ENCODE peak calls at places on chromosome 17, in eight cellular contexts. T, N, X, B, O, K, U and F are unnamed samples. For H3K36me3, the result is how much of the 10 kb centered on the place peaks cover.

GRCh38 chr17:48100160-48100559 is 1.1 kb downstream of the CBX1 start:
- DNase-seq in X (peak), K (no peak), U (peak), T (peak), O (no peak), B (peak), N (no peak), F (peak)

GRCh38 chr17:39823407-39824054 is 40.6 kb downstream of the IKZF3 start:
- DNase-seq in O (no peak), T (no peak), N (no peak), U (no peak), B (no peak), K (no peak), X (no peak), F (no peak)

GRCh38 chr17:17236295-17237025 is 508 bp downstream of the FLCN start:
- DNase-seq in U (peak), T (peak), K (peak), B (peak), O (no peak), X (peak), N (no peak), F (peak)

GRCh38 chr17:68592004-68592403 is 9.2 kb downstream of the FAM20A start:
- DNase-seq in B (no peak), U (no peak), K (no peak), X (no peak), N (no peak), O (no peak), T (no peak), F (no peak)

GRCh38 chr17:43399839-43400328 is 1.1 kb downstream of the ARL4D start:
- DNase-seq in U (no peak), O (no peak), T (no peak), X (no peak), K (no peak), B (no peak), N (no peak), F (no peak)

GRCh38 chr17:19304209-19304608 is 58.3 kb downstream of the B9D1 start:
- DNase-seq in X (no peak), N (peak), B (peak), K (peak), T (peak), U (peak), O (peak), F (peak)

GRCh38 chr17:17041571-17042380 is 481 bp upstream of the MPRIP start:
- DNase-seq in X (peak), B (peak), O (peak), N (peak), K (peak), T (peak), U (peak), F (peak)

GRCh38 chr17:43701318-43701743 is 39.6 kb upstream of the MEOX1 start:
- DNase-seq in X (peak), K (peak), O (no peak), T (peak), U (peak), N (peak), B (peak), F (peak)

GRCh38 chr17:78999056-78999768 is 10.4 kb downstream of the CANT1 start:
- DNase-seq in T (no peak), U (no peak), B (no peak), X (no peak), N (no peak), K (no peak), O (no peak), F (no peak)

GRCh38 chr17:45792995-45793755 is 9.1 kb downstream of the CRHR1 start:
- DNase-seq in U (no peak), N (no peak), O (no peak), B (no peak), T (no peak), X (no peak), K (no peak), F (no peak)

GRCh38 chr17:48998557-48999440 is 1.6 kb downstream of the IGF2BP1 start:
- DNase-seq in N (no peak), O (no peak), U (peak), K (no peak), B (peak), X (no peak), T (peak), F (no peak)

GRCh38 chr17:5362162-5362811 is 57.2 kb downstream of the NUP88 start:
- DNase-seq in U (no peak), B (no peak), T (no peak), N (no peak), K (no peak), O (no peak), X (no peak), F (no peak)

GRCh38 chr17:41835800-41836549 is at the start of gene NT5C3B:
- DNase-seq in T (no peak), O (peak), U (peak), B (peak), X (peak), K (peak), N (peak), F (no peak)

GRCh38 chr17:13587487-13588338 is 14.0 kb downstream of the HS3ST3A1 start:
- DNase-seq in K (no peak), U (no peak), T (peak), O (no peak), X (no peak), N (no peak), B (peak), F (peak)

GRCh38 chr17:21239680-21240374 is 13.4 kb downstream of the NATD1 start:
- DNase-seq in T (peak), X (no peak), U (peak), O (no peak), N (no peak), K (no peak), B (peak), F (peak)

GRCh38 chr17:38619451-38619795 is 13.7 kb upstream of the SRCIN1 start:
- DNase-seq in U (no peak), K (no peak), B (no peak), X (no peak), T (no peak), N (no peak), O (no peak), F (no peak)

GRCh38 chr17:27351741-27352140 is 57.8 kb downstream of the WSB1 start:
- DNase-seq in O (no peak), T (peak), X (no peak), U (no peak), B (no peak), N (no peak), K (no peak), F (peak)

GRCh38 chr17:42918902-42919521 is 18.4 kb downstream of the G6PC1 start:
- DNase-seq in B (no peak), U (no peak), T (no peak), N (no peak), K (no peak), O (no peak), X (no peak), F (no peak)

GRCh38 chr17:60059082-60059481 is 19.6 kb downstream of the HEATR6 start:
- DNase-seq in N (no peak), T (no peak), K (no peak), U (no peak), O (no peak), X (no peak), B (no peak), F (no peak)

GRCh38 chr17:48002208-48002919 is 31.5 kb downstream of the CDK5RAP3 start:
- DNase-seq in U (peak), O (no peak), T (peak), B (peak), K (no peak), N (no peak), X (peak), F (peak)

GRCh38 chr17:49971848-49972485 is 3.0 kb downstream of the DLX4 start:
- DNase-seq in O (no peak), K (no peak), U (no peak), X (no peak), B (peak), N (peak), T (no peak), F (no peak)

GRCh38 chr17:44587339-44587738 is 30.1 kb downstream of the FZD2 start:
- DNase-seq in N (peak), T (peak), X (peak), B (peak), U (peak), K (no peak), O (peak), F (peak)

GRCh38 chr17:50681260-50682200 is 26.2 kb downstream of the ANKRD40 start:
- DNase-seq in X (no peak), B (peak), U (peak), T (peak), O (peak), K (no peak), N (no peak), F (peak)

GRCh38 chr17:74241434-74241833 is 28.1 kb downstream of the TTYH2 start:
- DNase-seq in B (peak), K (no peak), U (no peak), T (no peak), N (peak), O (peak), X (no peak), F (no peak)

GRCh38 chr17:28174352-28175046 is 132.0 kb downstream of the NLK start:
- DNase-seq in N (no peak), U (peak), O (no peak), K (no peak), X (peak), T (no peak), B (no peak), F (no peak)

GRCh38 chr17:73179878-73180277 is 13.0 kb upstream of the COG1 start:
- DNase-seq in T (no peak), K (no peak), X (no peak), B (no peak), O (no peak), U (no peak), N (no peak), F (no peak)

GRCh38 chr17:42270175-42270545 is 6.0 kb downstream of the STAT5B start:
- DNase-seq in T (no peak), X (no peak), K (no peak), B (no peak), N (no peak), U (peak), O (no peak), F (no peak)

GRCh38 chr17:82332669-82333278 is 792 bp downstream of the SECTM1 start:
- DNase-seq in X (peak), O (no peak), U (peak), T (peak), B (peak), N (peak), K (no peak), F (peak)

DNA sequence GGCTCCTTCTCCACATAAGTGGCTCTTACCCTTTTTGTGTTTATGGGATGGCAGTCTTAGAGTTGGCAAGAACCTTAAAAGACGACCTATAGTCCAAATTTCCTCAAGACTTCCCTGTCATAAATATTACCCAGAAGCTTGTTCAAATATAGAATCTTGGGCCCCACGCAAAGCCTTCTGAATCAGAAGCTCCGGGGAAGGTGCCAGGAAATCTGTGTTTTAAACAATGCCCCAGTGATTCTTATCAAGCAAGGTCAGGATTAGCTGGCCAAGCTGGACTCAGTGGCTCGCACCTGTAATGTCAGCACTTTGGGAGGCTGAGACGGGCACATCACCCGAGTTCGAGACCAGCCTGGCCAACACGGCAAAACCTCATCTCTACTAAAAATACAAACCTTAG is 85.7 kb downstream of the TIMM22 start:
- DNase-seq in B (peak), N (no peak), K (no peak), X (no peak), T (peak), O (no peak), U (no peak), F (peak)
- H3K36me3 ChIP-seq in B (under half), N (half or more), K (under half), X (under half), T (under half), O (under half), U (half or more), F (under half)

DNA sequence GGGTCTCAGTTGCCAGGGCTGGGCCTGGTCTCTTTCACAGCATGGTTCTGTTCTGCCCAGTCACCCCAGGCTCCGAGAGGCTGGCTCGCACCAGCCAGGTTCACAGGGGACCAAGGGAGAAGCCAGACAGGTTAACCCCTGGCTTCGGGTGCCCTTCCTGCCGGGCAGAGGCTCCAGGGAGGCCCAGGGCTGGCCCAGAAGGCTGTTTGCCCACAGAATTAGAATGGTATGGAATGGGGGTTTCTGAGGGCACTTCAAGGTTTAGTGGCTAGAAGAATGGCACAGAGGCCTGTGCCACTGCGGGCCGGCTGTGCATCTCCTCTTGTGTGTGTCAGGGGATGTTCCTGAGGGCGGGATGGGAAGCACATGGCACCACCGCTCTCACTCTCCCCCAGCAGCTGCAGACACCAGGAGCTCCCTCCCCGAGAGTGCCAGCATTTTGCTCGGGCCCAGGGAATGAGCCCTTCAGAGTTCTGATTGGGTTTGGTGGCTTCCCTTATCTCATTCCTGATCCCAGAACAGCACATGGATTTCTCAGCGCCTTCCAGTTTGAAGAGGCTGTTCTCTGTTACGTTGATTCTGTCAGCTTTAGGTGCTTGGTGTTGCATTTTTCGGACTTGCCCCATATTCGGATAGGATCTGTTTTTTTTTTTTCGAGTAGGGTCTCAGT is 23.7 kb downstream of the UNC13D start:
- DNase-seq in U (no peak), N (no peak), B (no peak), X (no peak), K (no peak), O (no peak), T (no peak), F (no peak)
- H3K36me3 ChIP-seq in U (half or more), N (half or more), B (under half), X (under half), K (under half), O (under half), T (half or more), F (under half)

DNA sequence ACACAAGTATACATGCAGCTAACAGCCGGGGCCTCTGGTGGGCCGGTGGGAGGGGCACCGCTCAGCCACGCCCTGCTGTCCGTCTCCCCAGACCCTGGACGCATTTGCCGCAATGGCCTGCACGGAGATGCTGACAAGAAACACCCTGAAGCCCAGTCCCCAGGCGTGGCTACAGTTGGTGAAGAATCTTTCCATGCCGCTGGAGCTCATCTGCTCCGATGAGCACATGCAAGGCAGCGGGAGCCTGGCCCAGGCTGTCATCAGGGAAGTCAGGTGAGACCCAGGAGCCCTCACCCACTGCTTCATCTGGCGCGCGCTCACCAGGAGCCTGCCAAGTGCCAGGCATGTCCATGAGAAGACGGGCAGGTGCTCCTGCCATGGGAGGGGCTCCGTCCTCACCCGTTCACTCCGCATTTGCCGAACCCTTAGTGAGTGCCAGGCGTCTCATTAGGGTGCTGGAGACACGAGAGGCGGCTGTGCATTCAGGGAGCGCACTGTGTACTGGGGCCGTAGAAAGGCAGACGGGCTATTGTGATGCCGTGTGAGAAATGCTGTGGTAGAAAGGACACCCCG is 51.4 kb upstream of the ENDOV start:
- DNase-seq in B (no peak), T (no peak), X (no peak), O (no peak), N (peak), U (no peak), K (no peak), F (no peak)
- H3K36me3 ChIP-seq in B (under half), T (half or more), X (under half), O (half or more), N (half or more), U (half or more), K (under half), F (under half)

GRCh38 chr17:32451879-32452278 is 7.6 kb downstream of the PSMD11 start:
- DNase-seq in U (no peak), T (no peak), O (no peak), X (no peak), B (no peak), N (no peak), K (no peak), F (no peak)
- H3K36me3 ChIP-seq in U (half or more), T (under half), O (half or more), X (half or more), B (half or more), N (half or more), K (under half), F (half or more)

GRCh38 chr17:1470774-1471462 is 14.9 kb upstream of the CRK start:
- DNase-seq in K (no peak), X (no peak), N (no peak), T (no peak), B (no peak), U (no peak), O (no peak), F (no peak)
- H3K36me3 ChIP-seq in K (under half), X (under half), N (half or more), T (half or more), B (under half), U (half or more), O (under half), F (under half)

DNA sequence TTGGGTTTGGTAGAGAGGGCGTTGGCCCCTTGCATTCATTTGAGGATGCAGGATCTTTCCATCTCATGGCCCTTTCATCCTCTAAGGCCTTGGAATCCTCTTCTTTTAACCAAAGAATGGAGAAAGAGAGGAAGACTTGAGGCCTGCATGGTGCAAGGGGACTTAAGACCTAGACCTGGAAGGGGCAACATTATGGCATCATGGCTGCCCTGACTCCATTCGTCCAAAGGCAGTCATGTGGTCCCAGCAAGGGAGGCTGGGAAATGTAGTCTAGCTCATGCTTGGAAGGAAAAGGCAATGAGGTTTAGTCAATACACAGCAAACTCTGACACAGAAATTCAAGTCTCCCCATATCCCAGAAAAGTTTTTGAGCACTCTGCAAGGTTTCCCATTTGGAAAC is 30.7 kb upstream of the CDRT4 start:
- DNase-seq in N (no peak), U (no peak), T (no peak), K (no peak), B (peak), X (no peak), O (no peak), F (no peak)
- H3K36me3 ChIP-seq in N (under half), U (under half), T (under half), K (under half), B (under half), X (under half), O (under half), F (under half)

DNA sequence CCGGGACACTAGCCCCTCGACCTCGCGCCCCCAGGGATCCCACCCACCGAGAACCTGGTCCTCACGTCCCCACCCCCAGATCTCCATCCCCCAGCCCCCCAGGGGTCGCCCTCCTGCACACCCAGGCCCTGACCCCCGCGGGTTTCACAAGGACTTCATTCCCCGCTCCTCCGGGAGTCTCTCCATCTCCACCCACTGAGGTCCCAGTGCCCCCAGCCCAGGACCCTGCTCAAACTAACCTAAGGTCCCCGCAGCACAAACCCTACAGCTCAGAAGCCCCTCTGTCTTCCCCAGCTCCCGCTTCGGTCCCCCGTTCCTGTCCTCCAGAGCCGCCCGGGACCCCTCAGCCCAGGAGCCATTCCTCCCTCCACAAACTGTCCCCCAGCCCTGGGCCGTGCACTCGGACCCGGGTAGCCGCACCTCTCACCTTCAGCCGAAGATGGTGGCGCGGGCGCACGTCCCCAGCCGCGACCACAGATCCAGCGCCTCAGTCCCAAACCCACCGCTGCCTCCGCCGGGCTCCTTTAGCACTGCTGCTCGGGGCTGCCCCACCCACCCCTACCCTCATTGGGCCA is at the start of gene MYH10:
- DNase-seq in K (no peak), U (no peak), X (no peak), T (no peak), B (no peak), N (peak), O (no peak), F (no peak)
- H3K36me3 ChIP-seq in K (under half), U (under half), X (under half), T (under half), B (under half), N (under half), O (under half), F (under half)

GRCh38 chr17:36938566-36939058 is 1.3 kb downstream of the LHX1 start:
- DNase-seq in U (no peak), B (no peak), N (no peak), K (no peak), X (no peak), O (no peak), T (no peak), F (no peak)
- H3K36me3 ChIP-seq in U (under half), B (under half), N (under half), K (under half), X (under half), O (under half), T (under half), F (under half)

GRCh38 chr17:15233971-15234370 is 31.2 kb downstream of the PMP22 start:
- DNase-seq in T (no peak), B (no peak), X (no peak), O (no peak), N (no peak), K (no peak), U (no peak), F (no peak)

GRCh38 chr17:15230866-15231265 is 34.3 kb downstream of the PMP22 start:
- DNase-seq in N (no peak), U (no peak), B (no peak), O (no peak), K (no peak), X (no peak), T (no peak), F (no peak)

GRCh38 chr17:15231851-15232516 is 33.1 kb downstream of the PMP22 start:
- DNase-seq in U (no peak), O (no peak), T (no peak), X (no peak), N (no peak), K (no peak), B (no peak), F (no peak)

GRCh38 chr17:15233022-15233805 is 31.9 kb downstream of the PMP22 start:
- DNase-seq in B (peak), T (peak), K (no peak), O (no peak), X (peak), N (no peak), U (peak), F (peak)

GRCh38 chr17:15232517-15232915 is 32.6 kb downstream of the PMP22 start:
- DNase-seq in N (no peak), K (no peak), B (peak), U (no peak), X (no peak), O (peak), T (no peak), F (no peak)
- H3K36me3 ChIP-seq in N (half or more), K (under half), B (under half), U (half or more), X (under half), O (under half), T (half or more), F (under half)

GRCh38 chr17:57113656-57114055 is 28.6 kb downstream of the AKAP1 start:
- DNase-seq in B (no peak), K (no peak), X (no peak), T (no peak), N (no peak), U (no peak), O (no peak), F (no peak)
- H3K36me3 ChIP-seq in B (under half), K (under half), X (under half), T (under half), N (half or more), U (half or more), O (under half), F (under half)